ENCODE peak calls at places on chromosomes 6 and 20, in nine cellular contexts. P is NAMALWA, A is lung, X is skeletal muscle cell, V is anterior cingulate cortex, Y is NCI-H1417, O is NCI-H524, F is cerebellar cortex, N is GM23248. R is an unnamed sample.

GRCh38 chr6:42017021-42017643 is 33.2 kb upstream of the TAF8 start:
- DNase-seq in V (no peak), X (peak), A (no peak), P (peak), Y (no peak), F (no peak), O (no peak), N (peak), R (no peak)

GRCh38 chr20:37042986-37043972 is 52.5 kb downstream of the RBL1 start:
- DNase-seq in X (no peak), N (no peak), Y (no peak), F (no peak), P (peak), O (no peak), A (no peak), V (no peak), R (peak)

GRCh38 chr6:113995632-113996031 is 24.7 kb upstream of the HDAC2 start:
- DNase-seq in V (peak), F (no peak), N (peak), X (peak), A (peak), P (no peak), O (peak), Y (peak), R (no peak)

GRCh38 chr6:8195040-8195713 is 92.8 kb upstream of the EEF1E1 start:
- DNase-seq in O (peak), V (no peak), Y (peak), X (no peak), P (peak), F (no peak), N (peak), A (no peak), R (no peak)

GRCh38 chr6:2659882-2660281 is 90.8 kb downstream of the MYLK4 start:
- DNase-seq in F (no peak), P (no peak), V (no peak), N (peak), X (no peak), O (no peak), A (no peak), Y (no peak), R (no peak)

GRCh38 chr6:106547053-106547414 is 82.3 kb downstream of the RTN4IP1 start:
- DNase-seq in N (no peak), F (no peak), Y (peak), X (no peak), A (no peak), V (no peak), P (peak), O (no peak), R (no peak)

GRCh38 chr20:37376324-37376723 is 30.4 kb downstream of the SRC start:
- DNase-seq in P (no peak), V (no peak), O (no peak), A (no peak), N (no peak), Y (no peak), F (no peak), X (no peak), R (no peak)

GRCh38 chr6:35727206-35727934 is 9.5 kb upstream of the ARMC12 start:
- DNase-seq in P (no peak), V (peak), Y (peak), N (peak), O (peak), A (peak), F (peak), X (peak), R (no peak)

GRCh38 chr20:34907616-34908469 is 31.4 kb downstream of the ACSS2 start:
- DNase-seq in P (peak), N (peak), Y (peak), V (no peak), A (peak), F (peak), X (peak), O (peak), R (no peak)

GRCh38 chr6:152981989-152982767 is 663 bp downstream of the FBXO5 start:
- DNase-seq in V (no peak), O (peak), F (no peak), P (no peak), Y (peak), A (no peak), N (no peak), X (no peak), R (no peak)

GRCh38 chr6:35209622-35210289 is 4.0 kb upstream of the SCUBE3 start:
- DNase-seq in F (no peak), N (no peak), Y (no peak), O (no peak), P (no peak), A (no peak), X (no peak), V (no peak), R (no peak)

GRCh38 chr6:31092769-31093505 is 19.4 kb downstream of the C6orf15 start:
- DNase-seq in A (no peak), Y (no peak), V (no peak), N (no peak), P (no peak), F (no peak), O (no peak), X (no peak), R (no peak)

GRCh38 chr6:160457843-160458242 is 109.7 kb downstream of the SLC22A3 start:
- DNase-seq in N (no peak), P (no peak), Y (no peak), V (no peak), F (no peak), O (no peak), X (no peak), A (no peak), R (no peak)

GRCh38 chr20:32068174-32068573 is 16.1 kb downstream of the HCK start:
- DNase-seq in F (no peak), N (no peak), A (no peak), Y (no peak), O (no peak), X (no peak), V (no peak), P (no peak), R (no peak)

GRCh38 chr6:148217051-148217450 is 125.6 kb upstream of the SASH1 start:
- DNase-seq in P (no peak), Y (no peak), O (peak), F (no peak), N (no peak), A (no peak), V (no peak), X (no peak), R (no peak)

GRCh38 chr6:51934098-51934497 is 153.3 kb downstream of the PKHD1 start:
- DNase-seq in X (no peak), N (peak), O (no peak), F (peak), Y (no peak), V (no peak), A (no peak), P (peak), R (no peak)

GRCh38 chr6:31529329-31530150 is 778 bp downstream of the MCCD1 start:
- DNase-seq in N (no peak), F (peak), P (peak), Y (peak), V (no peak), O (no peak), X (no peak), A (no peak), R (no peak)

GRCh38 chr6:73263570-73263909 is 544 bp upstream of the KHDC1 start:
- DNase-seq in A (no peak), Y (peak), X (no peak), N (peak), V (peak), P (no peak), F (peak), O (peak), R (no peak)

R was measured in immature natural killer cell.